ENCODE peak calls at places on chromosome 11, in four cellular contexts. C, W, Q and V are unnamed samples.
A peak's percentile ranks its signal among the peaks of the same experiment; 100 is the strongest.

GRCh38 chr11:76888989-76889388 is 28.3 kb downstream of the ACER3 start:
- DNase-seq in C (no peak), W (no peak), Q (no peak), V (no peak)

GRCh38 chr11:60810583-60810982 is 25.4 kb downstream of the MS4A10 start:
- DNase-seq in C (no peak), W (no peak), Q (no peak), V (no peak)

GRCh38 chr11:2390871-2391662 is 9.5 kb upstream of the TSSC4 start:
- DNase-seq in C (no peak), W (no peak), Q (peak; percentile 65), V (peak; percentile 50)

GRCh38 chr11:21630934-21631478 is 561.9 kb upstream of the ANO5 start:
- DNase-seq in C (no peak), W (no peak), Q (no peak), V (no peak)

GRCh38 chr11:11841121-11841604 is 609 bp upstream of the USP47 start:
- DNase-seq in C (no peak), W (no peak), Q (no peak), V (peak; percentile 50)

GRCh38 chr11:37957717-37958116 is 1359.7 kb upstream of the RAG2 start:
- DNase-seq in C (no peak), W (no peak), Q (no peak), V (no peak)

GRCh38 chr11:93842461-93842860 is 8.0 kb downstream of the VSTM5 start:
- DNase-seq in C (no peak), W (peak; percentile 82), Q (peak; percentile 18), V (no peak)

GRCh38 chr11:7251836-7252682 is at the start of gene SYT9:
- DNase-seq in C (no peak), W (no peak), Q (peak; percentile 35), V (no peak)

GRCh38 chr11:848988-849824 is 6.6 kb downstream of the TSPAN4 start:
- DNase-seq in C (no peak), W (no peak), Q (no peak), V (no peak)

GRCh38 chr11:45622861-45623260 is 42.6 kb downstream of the CHST1 start:
- DNase-seq in C (no peak), W (no peak), Q (no peak), V (no peak)

GRCh38 chr11:1351278-1351937 is 38.3 kb upstream of the BRSK2 start:
- DNase-seq in C (no peak), W (no peak), Q (no peak), V (peak; percentile 72)

GRCh38 chr11:12888525-12889158 is 120.5 kb upstream of the RASSF10 start:
- DNase-seq in C (peak; percentile 39), W (peak; percentile 59), Q (peak; percentile 89), V (peak; percentile 82)